ENCODE peak calls at places on chromosomes 2 and 18, in four cellular contexts. X is A549, D is K562, W is HepG2. G is an unnamed sample.

GRCh38 chr2:148251993-148252392 is 231.1 kb downstream of the MBD5 start:
- DNase-seq in X (no peak), D (no peak), W (peak), G (no peak)

GRCh38 chr2:173400760-173401159 is 46.1 kb downstream of the CDCA7 start:
- DNase-seq in X (peak), D (no peak), W (peak), G (no peak)

GRCh38 chr2:88666576-88666975 is 24.9 kb upstream of the RPIA start:
- DNase-seq in X (no peak), D (no peak), W (peak), G (no peak)

GRCh38 chr2:60821587-60822302 is 59.6 kb upstream of the REL start:
- DNase-seq in X (no peak), D (no peak), W (no peak), G (no peak)

GRCh38 chr2:193141-193552 is 70.7 kb downstream of the SH3YL1 start:
- DNase-seq in X (no peak), D (no peak), W (no peak), G (peak)

GRCh38 chr18:75314606-75315005 is 104.0 kb downstream of the TSHZ1 start:
- DNase-seq in X (no peak), D (no peak), W (no peak), G (no peak)

GRCh38 chr2:219122197-219122965 is 38.2 kb downstream of the NHEJ1 start:
- DNase-seq in X (no peak), D (no peak), W (no peak), G (no peak)

GRCh38 chr2:238125127-238125885 is 13.2 kb upstream of the KLHL30 start:
- DNase-seq in X (no peak), D (no peak), W (no peak), G (no peak)

GRCh38 chr2:207511851-207512250 is 17.9 kb upstream of the CREB1 start:
- DNase-seq in X (no peak), D (no peak), W (no peak), G (no peak)

GRCh38 chr2:204860249-204860648 is 315.0 kb downstream of the PARD3B start:
- DNase-seq in X (no peak), D (no peak), W (no peak), G (no peak)

GRCh38 chr18:43525149-43525548 is 247.9 kb upstream of the SYT4 start:
- DNase-seq in X (no peak), D (no peak), W (no peak), G (no peak)

GRCh38 chr2:151671198-151671597 is 63.1 kb downstream of the NEB start:
- DNase-seq in X (no peak), D (no peak), W (no peak), G (no peak)

GRCh38 chr18:6751207-6751606 is 21.7 kb downstream of the ARHGAP28 start:
- DNase-seq in X (no peak), D (no peak), W (no peak), G (no peak)

GRCh38 chr2:46539327-46540276 is 60.2 kb downstream of the TMEM247 start:
- DNase-seq in X (no peak), D (no peak), W (no peak), G (no peak)

GRCh38 chr2:202051499-202052161 is 18.0 kb downstream of the FZD7 start:
- DNase-seq in X (no peak), D (no peak), W (no peak), G (no peak)

GRCh38 chr2:158009425-158009824 is 92.3 kb upstream of the UPP2 start:
- DNase-seq in X (no peak), D (no peak), W (no peak), G (no peak)

GRCh38 chr2:168434164-168434563 is 21.9 kb upstream of the CERS6 start:
- DNase-seq in X (no peak), D (no peak), W (no peak), G (no peak)

GRCh38 chr18:61580061-61580460 is 246.8 kb downstream of the CDH20 start:
- DNase-seq in X (no peak), D (no peak), W (no peak), G (no peak)

GRCh38 chr2:88658318-88658717 is 31.1 kb upstream of the EIF2AK3 start:
- DNase-seq in X (no peak), D (no peak), W (no peak), G (no peak)

GRCh38 chr18:57916684-57917083 is 113.6 kb upstream of the ATP8B1 start:
- DNase-seq in X (no peak), D (no peak), W (no peak), G (no peak)

GRCh38 chr2:172101008-172101706 is 1.5 kb downstream of the DLX2 start:
- DNase-seq in X (no peak), D (no peak), W (no peak), G (no peak)

GRCh38 chr2:20212459-20212870 is 12.5 kb downstream of the SDC1 start:
- DNase-seq in X (no peak), D (no peak), W (no peak), G (no peak)

GRCh38 chr18:58590231-58590630 is 38.7 kb downstream of the ALPK2 start:
- DNase-seq in X (no peak), D (no peak), W (peak), G (no peak)

GRCh38 chr2:147364597-147364996 is 480.2 kb upstream of the ACVR2A start:
- DNase-seq in X (no peak), D (no peak), W (no peak), G (no peak)

GRCh38 chr2:216827073-216827725 is 32.7 kb downstream of the TNP1 start:
- DNase-seq in X (no peak), D (no peak), W (no peak), G (no peak)

GRCh38 chr18:58009166-58009565 is 34.9 kb upstream of the NEDD4L start:
- DNase-seq in X (peak), D (no peak), W (no peak), G (no peak)

GRCh38 chr2:148530350-148530749 is 114.2 kb upstream of the EPC2 start:
- DNase-seq in X (no peak), D (no peak), W (peak), G (no peak)

GRCh38 chr2:96097951-96098823 is 18.2 kb downstream of the ADRA2B start:
- DNase-seq in X (no peak), D (no peak), W (no peak), G (no peak)

GRCh38 chr2:86216577-86217555 is 17.6 kb downstream of the MRPL35 start:
- DNase-seq in X (no peak), D (peak), W (no peak), G (no peak)

GRCh38 chr2:194765723-194766122 is 891.3 kb upstream of the SLC39A10 start:
- DNase-seq in X (no peak), D (no peak), W (no peak), G (no peak)

GRCh38 chr18:33866386-33866785 is 288.4 kb downstream of the ASXL3 start:
- DNase-seq in X (no peak), D (no peak), W (no peak), G (no peak)

GRCh38 chr2:62293490-62294212 is 97.7 kb downstream of the B3GNT2 start:
- DNase-seq in X (peak), D (no peak), W (peak), G (no peak)

GRCh38 chr2:208142255-208142924 is 3.6 kb downstream of the CRYGB start:
- DNase-seq in X (no peak), D (no peak), W (no peak), G (no peak)

GRCh38 chr2:119230630-119231185 is 7.1 kb downstream of the STEAP3 start:
- DNase-seq in X (no peak), D (no peak), W (no peak), G (no peak)

GRCh38 chr2:44763275-44763674 is 178.2 kb upstream of the SIX3 start:
- DNase-seq in X (no peak), D (no peak), W (no peak), G (no peak)

GRCh38 chr2:220279372-220279771 is 651.9 kb downstream of the SLC4A3 start:
- DNase-seq in X (peak), D (no peak), W (no peak), G (no peak)

GRCh38 chr2:193502363-193503035 is 1307.8 kb upstream of the TMEFF2 start:
- DNase-seq in X (no peak), D (peak), W (no peak), G (no peak)

GRCh38 chr18:6741786-6742185 is 12.3 kb downstream of the ARHGAP28 start:
- DNase-seq in X (no peak), D (no peak), W (no peak), G (no peak)

GRCh38 chr2:127205211-127206140 is 14.6 kb downstream of the CYP27C1 start:
- DNase-seq in X (no peak), D (no peak), W (no peak), G (no peak)

DNA sequence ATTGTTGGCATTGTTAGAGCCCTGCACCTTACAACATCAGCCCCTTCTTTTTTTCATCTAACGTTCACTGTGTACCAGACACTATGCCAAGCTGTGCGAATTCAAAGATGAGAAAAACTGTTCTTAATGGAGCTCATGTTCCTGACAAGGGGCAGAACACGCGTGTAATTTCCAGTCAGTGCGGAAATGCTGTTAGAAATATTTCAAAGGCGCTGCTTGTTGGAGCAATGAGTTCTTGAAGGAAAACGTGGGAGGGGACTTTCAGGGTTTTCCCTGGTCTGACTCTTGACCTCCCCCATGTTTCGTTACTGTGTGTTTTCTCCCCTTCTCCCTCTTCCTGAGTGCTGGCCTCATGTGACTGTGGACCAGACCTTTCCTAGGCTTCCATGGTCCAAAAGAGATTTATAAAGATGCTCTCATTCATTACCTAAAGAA is 1.5 kb downstream of the MTHFD2 start:
- DNase-seq in X (no peak), D (no peak), W (no peak), G (no peak)
- TF ChIP-seq CHD4 in X (no peak), D (no peak), W (no peak), G (no peak)

GRCh38 chr2:99507964-99508818 is 18.4 kb upstream of the REV1 start:
- DNase-seq in X (no peak), D (no peak), W (no peak), G (no peak)

GRCh38 chr2:99514357-99514756 is 24.5 kb upstream of the REV1 start:
- DNase-seq in X (no peak), D (no peak), W (no peak), G (no peak)

DNA sequence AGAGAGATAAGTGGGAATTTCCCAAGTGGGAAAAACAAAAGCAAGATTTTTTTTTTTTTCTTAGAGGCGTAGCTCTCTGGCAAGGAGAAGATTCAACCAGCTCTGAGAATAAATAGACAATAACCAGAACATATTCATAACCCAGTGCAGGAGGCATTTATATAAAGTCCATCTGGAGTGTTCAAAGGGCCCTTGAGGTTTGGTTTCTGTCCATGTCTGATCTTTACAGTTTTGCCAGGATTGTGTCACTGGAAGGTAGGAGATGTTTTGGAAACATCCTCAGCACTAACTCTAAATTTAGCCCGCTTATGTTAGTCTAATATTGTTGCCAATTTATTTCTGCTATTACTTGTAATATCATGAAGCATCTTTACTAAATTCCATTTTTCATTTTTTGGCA is 22.3 kb upstream of the REV1 start:
- DNase-seq in X (no peak), D (no peak), W (no peak), G (no peak)
- TF ChIP-seq CHD4 in X (no peak), D (no peak), W (no peak), G (no peak)

GRCh38 chr2:200203381-200203827 is 103.1 kb upstream of the SPATS2L start:
- DNase-seq in X (no peak), D (no peak), W (no peak), G (no peak)

GRCh38 chr2:200212862-200213425 is 93.5 kb upstream of the SPATS2L start:
- DNase-seq in X (no peak), D (no peak), W (no peak), G (no peak)

GRCh38 chr2:200208041-200208440 is 98.5 kb upstream of the SPATS2L start:
- DNase-seq in X (no peak), D (no peak), W (no peak), G (no peak)

DNA sequence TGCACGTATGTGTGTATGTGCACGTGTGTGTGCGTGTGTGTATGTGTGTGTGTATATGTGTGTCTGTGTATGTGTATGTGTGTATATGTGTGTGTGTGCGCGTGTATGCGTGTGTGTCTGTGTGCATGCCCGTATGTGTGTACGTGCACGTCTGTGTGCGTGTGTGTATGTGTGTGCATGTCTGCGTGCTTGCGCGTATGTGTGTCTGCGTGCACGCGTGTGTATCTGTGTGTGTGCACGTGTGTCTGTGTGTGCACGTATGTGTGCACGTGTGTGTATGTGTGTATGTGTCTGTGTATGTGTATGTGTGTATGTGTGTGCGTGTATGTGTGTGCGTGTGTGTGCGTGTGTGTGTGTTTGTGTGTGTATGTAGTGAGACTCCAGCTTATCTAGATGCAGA is 97.5 kb upstream of the SPATS2L start:
- DNase-seq in X (no peak), D (no peak), W (no peak), G (no peak)
- TF ChIP-seq CHD4 in X (no peak), D (no peak), W (no peak), G (no peak)

DNA sequence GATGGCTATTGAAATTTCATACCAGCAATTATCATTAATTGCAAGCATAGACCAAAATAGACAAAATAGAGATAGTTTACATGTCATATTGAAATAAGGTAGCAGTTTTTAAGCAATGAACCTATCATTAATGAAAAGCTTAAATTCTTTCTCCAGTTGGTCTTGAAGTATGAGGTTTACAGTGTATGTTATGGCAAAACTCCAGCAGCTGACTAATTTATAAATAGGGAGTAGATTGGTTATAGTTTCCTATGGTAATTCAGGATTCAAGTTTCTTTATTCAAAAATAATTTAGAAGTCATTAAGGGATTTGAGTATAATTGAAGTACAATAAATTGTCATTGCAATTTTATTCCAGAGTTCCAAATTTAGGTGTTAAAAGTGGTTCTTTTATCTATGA is 69.6 kb upstream of the COL5A2 start:
- DNase-seq in X (no peak), D (no peak), W (no peak), G (no peak)
- TF ChIP-seq CHD4 in X (no peak), D (no peak), W (no peak), G (no peak)

DNA sequence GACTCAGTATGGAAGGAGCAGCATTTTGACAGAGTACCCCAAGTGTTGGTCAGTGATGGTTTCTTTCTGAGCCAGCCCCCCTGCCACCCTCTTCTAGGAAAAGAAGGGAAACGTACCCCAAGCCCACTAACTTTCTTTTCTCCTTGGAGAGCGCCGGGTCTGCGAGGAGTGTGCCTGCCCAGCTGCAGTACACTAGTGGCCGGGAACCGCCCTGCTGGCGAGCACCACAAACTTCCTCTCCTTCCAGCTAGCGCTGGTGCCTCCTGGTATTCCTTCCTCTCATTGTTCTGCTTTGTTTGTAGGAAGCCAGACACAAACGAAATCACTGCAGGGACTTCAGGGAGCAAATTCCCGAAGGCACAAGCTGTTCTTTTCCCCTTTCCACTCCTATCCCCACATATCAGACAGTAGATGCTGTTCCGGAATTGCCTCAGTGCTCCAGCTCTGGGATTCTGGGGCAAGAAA is 1.8 kb downstream of the CCDC85A start:
- DNase-seq in X (peak), D (no peak), W (no peak), G (no peak)
- TF ChIP-seq CHD4 in X (no peak), D (no peak), W (no peak), G (no peak)

GRCh38 chr2:160392201-160392600 is 101.4 kb downstream of the RBMS1 start:
- DNase-seq in X (no peak), D (no peak), W (no peak), G (no peak)

GRCh38 chr2:160390544-160391258 is 102.9 kb downstream of the RBMS1 start:
- DNase-seq in X (no peak), D (no peak), W (no peak), G (no peak)

GRCh38 chr2:160389875-160390274 is 103.7 kb downstream of the RBMS1 start:
- DNase-seq in X (peak), D (no peak), W (no peak), G (no peak)

GRCh38 chr2:160397530-160397865 is 96.1 kb downstream of the RBMS1 start:
- DNase-seq in X (peak), D (no peak), W (no peak), G (no peak)

DNA sequence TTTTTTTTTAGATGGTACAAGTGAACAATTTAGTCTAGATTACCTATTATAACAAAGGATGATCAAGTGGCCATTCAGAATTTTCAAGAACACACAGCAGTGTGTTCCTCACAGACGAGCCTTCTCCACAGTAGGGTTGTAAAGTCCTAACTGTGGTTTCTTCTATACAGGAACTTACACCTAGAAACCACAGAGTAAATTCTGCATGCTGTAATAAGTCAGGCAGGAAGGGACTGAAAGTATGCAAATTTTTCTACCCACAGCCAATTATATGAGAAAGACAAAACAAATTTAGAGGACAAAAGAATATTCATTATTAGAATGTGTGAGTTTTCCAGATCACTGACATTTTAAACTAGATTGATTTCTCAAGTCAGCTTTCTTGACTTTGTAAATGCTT is 99.5 kb downstream of the RBMS1 start:
- DNase-seq in X (no peak), D (no peak), W (no peak), G (peak)
- TF ChIP-seq CHD4 in X (no peak), D (no peak), W (no peak), G (no peak)

DNA sequence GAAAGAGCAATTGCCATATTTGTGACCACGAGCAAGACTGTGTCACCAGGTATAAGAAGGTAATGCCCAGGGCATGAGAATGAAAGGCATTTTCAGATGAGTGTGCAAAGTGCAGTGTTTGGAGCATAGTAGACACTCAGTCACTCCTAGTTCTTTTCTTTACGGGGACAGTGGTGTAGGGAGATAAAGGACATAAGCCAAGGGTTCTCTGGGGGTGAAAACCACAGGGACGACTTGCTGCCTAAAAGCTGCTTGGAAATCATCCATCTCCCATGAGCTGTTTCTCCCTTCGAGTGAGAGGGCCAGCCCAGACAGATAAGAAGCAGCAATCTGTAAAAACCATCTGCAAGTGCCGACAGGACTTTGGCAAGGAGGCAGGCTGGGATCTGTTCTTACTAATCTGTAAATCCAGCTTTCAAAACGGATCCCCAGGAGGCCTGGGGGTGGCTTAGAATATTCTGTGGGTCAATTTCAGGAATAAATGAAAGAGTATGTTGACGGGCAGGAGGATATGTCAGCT is 221.6 kb downstream of the LPIN1 start:
- DNase-seq in X (no peak), D (peak), W (no peak), G (no peak)
- TF ChIP-seq CHD4 in X (no peak), D (no peak), W (no peak), G (no peak)

GRCh38 chr2:236959876-236960275 is 125.8 kb upstream of the COPS8 start:
- DNase-seq in X (no peak), D (no peak), W (no peak), G (no peak)
- TF ChIP-seq CHD4 in X (no peak), D (no peak), W (no peak), G (no peak)

G was measured in GM12878.